ENCODE peak calls at places on chromosomes 11 and 22, in eight cellular contexts. K is upper lobe of right lung, A is progenitor cell of endocrine pancreas, N is Calu3, J is AG04450, R is uterus, M is ascending aorta, S is astrocyte of the spinal cord. L is an unnamed sample.

GRCh38 chr11:117589024-117589423 is 208.0 kb downstream of the DSCAML1 start:
- DNase-seq in K (no peak), A (no peak), N (no peak), J (no peak), R (no peak), M (no peak), S (no peak), L (no peak)

GRCh38 chr22:47213571-47214230 is 451.3 kb downstream of the TBC1D22A start:
- DNase-seq in K (no peak), A (peak; percentile 6), N (peak; percentile 47), J (no peak), R (no peak), M (peak; percentile 57), S (no peak), L (no peak)

GRCh38 chr11:2892215-2893020 is 6.8 kb upstream of the CDKN1C start:
- DNase-seq in K (peak; percentile 75), A (peak; percentile 65), N (peak; percentile 73), J (no peak), R (peak; percentile 60), M (no peak), S (peak; percentile 59), L (peak; percentile 57)

GRCh38 chr11:45107051-45107450 is 39.4 kb upstream of the PRDM11 start:
- DNase-seq in K (no peak), A (no peak), N (no peak), J (no peak), R (no peak), M (peak; percentile 39), S (no peak), L (no peak)

GRCh38 chr11:125433454-125434121 is 62.5 kb downstream of the FEZ1 start:
- DNase-seq in K (no peak), A (no peak), N (peak; percentile 23), J (no peak), R (peak; percentile 31), M (no peak), S (peak; percentile 58), L (peak; percentile 50)

GRCh38 chr22:44391026-44391425 is 78.3 kb upstream of the SHISAL1 start:
- DNase-seq in K (no peak), A (no peak), N (no peak), J (no peak), R (no peak), M (peak; percentile 41), S (no peak), L (no peak)

GRCh38 chr11:11422291-11423128 is 69.5 kb upstream of the CSNK2A3 start:
- DNase-seq in K (no peak), A (no peak), N (no peak), J (no peak), R (no peak), M (no peak), S (no peak), L (no peak)

GRCh38 chr11:64864473-64865285 is 13.7 kb downstream of the EHD1 start:
- DNase-seq in K (no peak), A (no peak), N (no peak), J (peak; percentile 93), R (peak; percentile 89), M (peak; percentile 96), S (peak; percentile 98), L (peak; percentile 79)

GRCh38 chr11:61627831-61628753 is 47.2 kb upstream of the SYT7 start:
- DNase-seq in K (peak; percentile 75), A (peak; percentile 54), N (peak; percentile 81), J (peak; percentile 50), R (peak; percentile 83), M (no peak), S (peak; percentile 52), L (peak; percentile 74)

GRCh38 chr11:64823568-64824119 is 13.3 kb upstream of the MEN1 start:
- DNase-seq in K (no peak), A (no peak), N (no peak), J (no peak), R (no peak), M (no peak), S (no peak), L (no peak)

GRCh38 chr11:33773399-33774355 is 643 bp downstream of the FBXO3 start:
- DNase-seq in K (no peak), A (peak; percentile 34), N (peak; percentile 21), J (no peak), R (no peak), M (no peak), S (no peak), L (no peak)

GRCh38 chr22:37072673-37073072 is 21.1 kb downstream of the KCTD17 start:
- DNase-seq in K (no peak), A (no peak), N (no peak), J (no peak), R (no peak), M (no peak), S (no peak), L (no peak)

GRCh38 chr22:27844256-27844655 is 42.7 kb upstream of the MN1 start:
- DNase-seq in K (no peak), A (no peak), N (no peak), J (no peak), R (no peak), M (peak; percentile 45), S (no peak), L (no peak)

GRCh38 chr11:65590240-65590738 is 5.3 kb downstream of the KCNK7 start:
- DNase-seq in K (no peak), A (no peak), N (no peak), J (peak; percentile 57), R (no peak), M (no peak), S (no peak), L (peak; percentile 57)

GRCh38 chr11:125562430-125562829 is 6.8 kb upstream of the EI24 start:
- DNase-seq in K (no peak), A (no peak), N (no peak), J (no peak), R (no peak), M (no peak), S (no peak), L (no peak)

GRCh38 chr11:1880746-1881441 is 10.8 kb downstream of the PRR33 start:
- DNase-seq in K (peak; percentile 58), A (no peak), N (no peak), J (no peak), R (peak; percentile 19), M (no peak), S (no peak), L (no peak)

GRCh38 chr11:103433976-103434375 is 324.8 kb downstream of the DYNC2H1 start:
- DNase-seq in K (no peak), A (no peak), N (no peak), J (no peak), R (no peak), M (no peak), S (no peak), L (no peak)

GRCh38 chr22:41908409-41909289 is 6.2 kb downstream of the SHISA8 start:
- DNase-seq in K (no peak), A (no peak), N (no peak), J (no peak), R (no peak), M (no peak), S (no peak), L (no peak)

GRCh38 chr11:58023435-58023931 is at the start of gene OR9Q1:
- DNase-seq in K (no peak), A (no peak), N (no peak), J (no peak), R (no peak), M (no peak), S (no peak), L (no peak)

GRCh38 chr22:17232406-17232805 is 13.2 kb upstream of the ADA2 start:
- DNase-seq in K (no peak), A (no peak), N (no peak), J (no peak), R (no peak), M (no peak), S (no peak), L (no peak)

GRCh38 chr22:17233348-17234043 is 14.3 kb upstream of the ADA2 start:
- DNase-seq in K (no peak), A (no peak), N (no peak), J (no peak), R (no peak), M (no peak), S (no peak), L (no peak)

GRCh38 chr22:17235149-17235655 is 16.0 kb upstream of the ADA2 start:
- DNase-seq in K (no peak), A (no peak), N (no peak), J (no peak), R (no peak), M (no peak), S (no peak), L (no peak)

GRCh38 chr22:17235861-17236260 is 16.6 kb upstream of the ADA2 start:
- DNase-seq in K (no peak), A (no peak), N (no peak), J (no peak), R (no peak), M (no peak), S (no peak), L (no peak)

GRCh38 chr22:17234144-17234623 is 14.9 kb upstream of the ADA2 start:
- DNase-seq in K (no peak), A (no peak), N (no peak), J (no peak), R (no peak), M (no peak), S (no peak), L (no peak)
- TF ChIP-seq CTCF in K (no peak), A (peak; percentile 32), N (no peak), J (peak; percentile 11), R (no peak), M (no peak), S (peak; percentile 10), L (no peak)

GRCh38 chr11:15988693-15989231 is 367.6 kb downstream of the SOX6 start:
- DNase-seq in K (no peak), A (no peak), N (no peak), J (no peak), R (no peak), M (no peak), S (no peak), L (no peak)
- TF ChIP-seq CTCF in K (peak; percentile 14), A (peak; percentile 45), N (peak; percentile 26), J (no peak), R (no peak), M (peak; percentile 34), S (peak; percentile 11), L (peak; percentile 2)

GRCh38 chr22:29030016-29030617 is 31.5 kb downstream of the C22orf31 start:
- DNase-seq in K (no peak), A (no peak), N (peak; percentile 68), J (no peak), R (no peak), M (no peak), S (peak; percentile 76), L (no peak)
- TF ChIP-seq CTCF in K (no peak), A (no peak), N (no peak), J (no peak), R (no peak), M (no peak), S (no peak), L (no peak)

DNA sequence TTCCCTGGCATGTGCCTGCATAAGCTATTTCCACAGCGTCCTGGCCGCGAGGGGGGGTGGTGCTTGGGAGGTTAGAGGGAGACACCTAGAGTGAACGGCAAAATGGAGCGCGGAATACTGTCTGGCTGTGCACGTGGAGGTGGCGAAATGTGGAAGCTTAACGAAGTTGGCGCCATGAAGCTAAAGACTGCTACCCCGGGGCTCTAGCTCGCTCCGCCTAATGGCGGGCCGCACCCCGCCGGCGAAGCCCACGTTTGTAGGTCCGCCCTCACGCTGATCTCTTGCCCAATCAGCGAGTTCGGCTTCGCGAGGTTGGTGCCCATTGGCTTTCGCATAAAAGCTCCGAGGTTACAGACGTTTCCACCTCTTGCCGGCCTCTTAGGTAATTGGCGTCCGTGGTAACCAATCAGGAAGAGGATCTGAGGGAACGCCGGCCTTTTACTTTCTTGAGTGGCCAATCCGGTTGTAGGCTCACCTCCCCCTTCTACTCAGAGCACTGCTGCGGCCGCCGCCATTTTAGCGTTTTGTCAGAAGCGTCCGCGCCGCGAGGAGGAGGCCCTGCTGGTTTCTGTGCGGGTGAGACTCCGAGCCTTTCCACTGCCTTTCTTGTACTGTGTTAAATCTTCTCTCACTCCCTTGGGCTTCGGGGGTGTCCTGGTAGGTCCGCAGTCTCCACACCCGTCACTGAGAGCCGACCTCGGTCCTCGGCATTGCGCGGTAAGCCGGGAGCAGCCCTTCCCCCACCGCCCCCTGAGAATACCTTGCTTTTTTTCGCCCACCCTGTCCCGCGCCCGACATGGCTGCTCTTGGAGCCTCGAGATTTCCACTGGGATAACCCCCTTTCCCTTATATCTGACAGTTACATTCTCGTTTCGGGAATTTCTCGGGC is at the start of gene RBM4:
- DNase-seq in K (peak; percentile 96), A (peak; percentile 94), N (peak; percentile 97), J (peak; percentile 100), R (peak; percentile 97), M (peak; percentile 99), S (peak; percentile 100), L (peak; percentile 93)
- TF ChIP-seq CTCF in K (no peak), A (no peak), N (no peak), J (peak; percentile 21), R (peak; percentile 1), M (no peak), S (no peak), L (peak; percentile 13)